ENCODE peak calls at places on chromosomes 6 and 20, in ten cellular contexts. N, T, J, E, H, O, A, X, P and D are unnamed samples.

GRCh38 chr20:4141616-4142240 is 126.4 kb upstream of the RNF24 start:
- DNase-seq in N (no peak), T (no peak), J (no peak), E (no peak), H (no peak), O (no peak), A (no peak), X (no peak), P (no peak), D (no peak)

GRCh38 chr6:139751179-139751578 is 376.7 kb upstream of the CITED2 start:
- DNase-seq in N (no peak), T (no peak), J (no peak), E (peak), H (peak), O (no peak), A (no peak), X (no peak), P (no peak), D (peak)

GRCh38 chr6:41939848-41940758 is 1.5 kb downstream of the CCND3 start:
- DNase-seq in N (no peak), T (no peak), J (no peak), E (peak), H (no peak), O (no peak), A (no peak), X (no peak), P (no peak), D (peak)

GRCh38 chr6:6734463-6735455 is 146.2 kb downstream of the LY86 start:
- DNase-seq in N (no peak), T (no peak), J (no peak), E (no peak), H (no peak), O (no peak), A (no peak), X (no peak), P (no peak), D (no peak)

GRCh38 chr6:140857734-140858380 is 1274.9 kb upstream of the GJE1 start:
- DNase-seq in N (no peak), T (no peak), J (peak), E (peak), H (peak), O (peak), A (no peak), X (no peak), P (no peak), D (peak)

GRCh38 chr6:8194499-8194898 is 92.2 kb upstream of the EEF1E1 start:
- DNase-seq in N (no peak), T (no peak), J (no peak), E (no peak), H (no peak), O (no peak), A (no peak), X (no peak), P (no peak), D (no peak)

GRCh38 chr20:2625062-2625461 is 27.4 kb upstream of the NOP56 start:
- DNase-seq in N (no peak), T (no peak), J (no peak), E (no peak), H (no peak), O (no peak), A (no peak), X (no peak), P (no peak), D (no peak)

GRCh38 chr6:166957087-166957804 is 896 bp upstream of the RNASET2 start:
- DNase-seq in N (no peak), T (peak), J (no peak), E (no peak), H (no peak), O (peak), A (peak), X (no peak), P (peak), D (peak)

GRCh38 chr6:99151634-99152344 is 197.7 kb downstream of the FAXC start:
- DNase-seq in N (no peak), T (peak), J (peak), E (peak), H (peak), O (peak), A (no peak), X (no peak), P (no peak), D (peak)

GRCh38 chr6:116047173-116047933 is 13.3 kb downstream of the FRK start:
- DNase-seq in N (no peak), T (no peak), J (no peak), E (peak), H (no peak), O (no peak), A (no peak), X (no peak), P (no peak), D (peak)

GRCh38 chr6:133889557-133890301 is 816 bp downstream of the TCF21 start:
- DNase-seq in N (no peak), T (peak), J (no peak), E (peak), H (peak), O (no peak), A (no peak), X (no peak), P (no peak), D (no peak)

GRCh38 chr6:152099816-152100618 is 292.5 kb downstream of the ESR1 start:
- DNase-seq in N (no peak), T (no peak), J (no peak), E (peak), H (no peak), O (no peak), A (no peak), X (no peak), P (no peak), D (peak)

GRCh38 chr6:107600936-107601335 is 111.0 kb downstream of the SOBP start:
- DNase-seq in N (no peak), T (no peak), J (peak), E (peak), H (peak), O (no peak), A (no peak), X (no peak), P (no peak), D (peak)

GRCh38 chr6:27765028-27765427 is 147.2 kb downstream of the OR2B2 start:
- DNase-seq in N (no peak), T (no peak), J (no peak), E (no peak), H (no peak), O (no peak), A (no peak), X (no peak), P (no peak), D (no peak)

GRCh38 chr6:117483645-117484016 is 1.2 kb downstream of the DCBLD1 start:
- DNase-seq in N (no peak), T (peak), J (peak), E (peak), H (no peak), O (peak), A (no peak), X (no peak), P (no peak), D (peak)

GRCh38 chr6:89281779-89282246 is 33.3 kb downstream of the GABRR2 start:
- DNase-seq in N (no peak), T (peak), J (peak), E (peak), H (no peak), O (no peak), A (no peak), X (no peak), P (peak), D (peak)